ENCODE peak calls at places on chromosomes 5 and 9, in ten cellular contexts. L is activated CD8-positive, alpha-beta T cell treated with anti-CD3 and anti-CD28 coated beads, Interleukin-2, amount 10 ng/mL, durations not matched to agents 7 days and 5 days; U is mucosa of descending colon; W is activated B cell treated with CpG ODN at 0.5 μM for 24 hours; B is body of pancreas; E is Right ventricle myocardium inferior; Q is activated CD4-positive, CD25-positive, alpha-beta regulatory T cell treated with anti-CD3 and anti-CD28 coated beads, Interleukin-2, amount 50 U/mL, for 24 hours; F is activated T-cell treated with anti-CD3 and anti-CD28 coated beads, Interleukin-2, amount 50 U/mL, for 72 hours; G is B cell; J is natural killer cell. A is an unnamed sample.

GRCh38 chr5:159240301-159240870 is 22.7 kb upstream of the UBLCP1 start:
- ATAC-seq in L (peak), J (no peak), U (no peak), E (no peak), F (peak), W (no peak), G (no peak), Q (peak), B (no peak), A (no peak)

GRCh38 chr5:75023368-75024159 is 28.8 kb downstream of the GCNT4 start:
- ATAC-seq in G (no peak), L (peak), B (no peak), W (no peak), Q (peak), E (no peak), U (peak), J (peak), F (peak), A (peak)

GRCh38 chr9:98997580-98997979 is 53.9 kb downstream of the COL15A1 start:
- ATAC-seq in B (no peak), U (no peak), L (no peak), G (no peak), E (peak), Q (no peak), J (no peak), F (no peak), W (no peak), A (no peak)

GRCh38 chr9:137811283-137811870 is 66.2 kb upstream of the CACNA1B start:
- ATAC-seq in E (no peak), W (no peak), G (no peak), L (no peak), Q (no peak), U (no peak), F (no peak), B (no peak), J (no peak), A (no peak)

GRCh38 chr5:53882637-53883036 is 322.2 kb downstream of the NDUFS4 start:
- ATAC-seq in U (no peak), E (no peak), W (no peak), Q (no peak), J (no peak), F (no peak), L (no peak), B (no peak), G (no peak), A (no peak)

GRCh38 chr5:62208218-62208852 is 97.7 kb upstream of the KIF2A start:
- ATAC-seq in J (no peak), F (no peak), U (no peak), G (no peak), W (no peak), Q (no peak), L (no peak), B (no peak), E (no peak), A (no peak)

GRCh38 chr5:158819840-158820620 is 279.7 kb downstream of the EBF1 start:
- ATAC-seq in U (peak), E (no peak), Q (peak), F (peak), J (no peak), G (peak), B (no peak), L (peak), W (peak), A (no peak)

GRCh38 chr5:53276825-53277224 is 167.3 kb upstream of the MOCS2 start:
- ATAC-seq in J (no peak), E (peak), U (no peak), B (peak), G (no peak), L (no peak), Q (no peak), W (no peak), F (no peak), A (no peak)

GRCh38 chr9:23451802-23452418 is 374.1 kb downstream of the ELAVL2 start:
- ATAC-seq in J (no peak), B (no peak), F (no peak), L (no peak), W (no peak), E (no peak), Q (no peak), G (no peak), U (no peak), A (no peak)